ENCODE peak calls at places on chromosomes 7 and 10, in five cellular contexts. One of them, this sample, is unnamed.

GRCh38 chr7:100122067-100122466 is 2.6 kb downstream of the CNPY4 start:
- DNase-seq in NT2/D1: no peak
- DNase-seq in frontal cortex: no peak
- DNase-seq in LoVo: no peak
- DNase-seq in AML-193: no peak
- DNase-seq in this sample: no peak

GRCh38 chr7:8938036-8938435 is 504.6 kb downstream of the NXPH1 start:
- DNase-seq in NT2/D1: no peak
- DNase-seq in frontal cortex: no peak
- DNase-seq in LoVo: no peak
- DNase-seq in AML-193: no peak
- DNase-seq in this sample: no peak

GRCh38 chr7:25389489-25390106 is 161.3 kb upstream of the NPVF start:
- DNase-seq in NT2/D1: peak
- DNase-seq in frontal cortex: peak
- DNase-seq in LoVo: peak
- DNase-seq in AML-193: peak
- DNase-seq in this sample: no peak

GRCh38 chr7:117715784-117716445 is 157.3 kb downstream of the CTTNBP2 start:
- DNase-seq in NT2/D1: peak
- DNase-seq in frontal cortex: peak
- DNase-seq in LoVo: peak
- DNase-seq in AML-193: peak
- DNase-seq in this sample: peak

GRCh38 chr10:71973777-71974488 is 9.7 kb downstream of the CHST3 start:
- DNase-seq in NT2/D1: no peak
- DNase-seq in frontal cortex: no peak
- DNase-seq in LoVo: no peak
- DNase-seq in AML-193: no peak
- DNase-seq in this sample: no peak

GRCh38 chr7:31443457-31443856 is 70.4 kb upstream of the ITPRID1 start:
- DNase-seq in NT2/D1: peak
- DNase-seq in frontal cortex: peak
- DNase-seq in LoVo: peak
- DNase-seq in AML-193: peak
- DNase-seq in this sample: peak

GRCh38 chr10:88735661-88736060 is 24.2 kb upstream of the LIPN start:
- DNase-seq in NT2/D1: no peak
- DNase-seq in frontal cortex: no peak
- DNase-seq in LoVo: no peak
- DNase-seq in AML-193: no peak
- DNase-seq in this sample: no peak

GRCh38 chr10:59361659-59362183 is 628 bp downstream of the FAM13C start:
- DNase-seq in NT2/D1: no peak
- DNase-seq in frontal cortex: no peak
- DNase-seq in LoVo: no peak
- DNase-seq in AML-193: no peak
- DNase-seq in this sample: no peak

GRCh38 chr10:75417522-75417927 is 13.9 kb upstream of the LRMDA start:
- DNase-seq in NT2/D1: peak
- DNase-seq in frontal cortex: no peak
- DNase-seq in LoVo: no peak
- DNase-seq in AML-193: no peak
- DNase-seq in this sample: no peak

GRCh38 chr10:78742406-78742729 is 326.4 kb upstream of the ZMIZ1 start:
- DNase-seq in NT2/D1: no peak
- DNase-seq in frontal cortex: no peak
- DNase-seq in LoVo: no peak
- DNase-seq in AML-193: no peak
- DNase-seq in this sample: no peak

GRCh38 chr7:117741962-117742361 is 131.3 kb downstream of the CTTNBP2 start:
- DNase-seq in NT2/D1: no peak
- DNase-seq in frontal cortex: no peak
- DNase-seq in LoVo: no peak
- DNase-seq in AML-193: no peak
- DNase-seq in this sample: no peak

GRCh38 chr7:21077602-21078001 is 290.9 kb upstream of the SP8 start:
- DNase-seq in NT2/D1: no peak
- DNase-seq in frontal cortex: no peak
- DNase-seq in LoVo: no peak
- DNase-seq in AML-193: no peak
- DNase-seq in this sample: no peak

GRCh38 chr10:116237260-116237659 is 35.7 kb downstream of the GFRA1 start:
- DNase-seq in NT2/D1: no peak
- DNase-seq in frontal cortex: no peak
- DNase-seq in LoVo: no peak
- DNase-seq in AML-193: no peak
- DNase-seq in this sample: no peak

GRCh38 chr7:3909128-3909527 is 608.1 kb downstream of the SDK1 start:
- DNase-seq in NT2/D1: no peak
- DNase-seq in frontal cortex: no peak
- DNase-seq in LoVo: no peak
- DNase-seq in AML-193: no peak
- DNase-seq in this sample: no peak

GRCh38 chr7:129514683-129515082 is 12.4 kb downstream of the SMKR1 start:
- DNase-seq in NT2/D1: no peak
- DNase-seq in frontal cortex: no peak
- DNase-seq in LoVo: no peak
- DNase-seq in AML-193: no peak
- DNase-seq in this sample: no peak

GRCh38 chr10:75762436-75762802 is 331.0 kb downstream of the LRMDA start:
- DNase-seq in NT2/D1: no peak
- DNase-seq in frontal cortex: no peak
- DNase-seq in LoVo: peak
- DNase-seq in AML-193: no peak
- DNase-seq in this sample: no peak

GRCh38 chr7:14047709-14048399 is 58.4 kb upstream of the ETV1 start:
- DNase-seq in NT2/D1: no peak
- DNase-seq in frontal cortex: no peak
- DNase-seq in LoVo: no peak
- DNase-seq in AML-193: peak
- DNase-seq in this sample: no peak

GRCh38 chr7:65955718-65956117 is 26.3 kb downstream of the GUSB start:
- DNase-seq in NT2/D1: no peak
- DNase-seq in frontal cortex: no peak
- DNase-seq in LoVo: no peak
- DNase-seq in AML-193: no peak
- DNase-seq in this sample: no peak

GRCh38 chr7:69643708-69644445 is 45.6 kb downstream of the AUTS2 start:
- DNase-seq in NT2/D1: no peak
- DNase-seq in frontal cortex: no peak
- DNase-seq in LoVo: no peak
- DNase-seq in AML-193: no peak
- DNase-seq in this sample: no peak

GRCh38 chr7:1049801-1050200 is 5.5 kb downstream of the GPR146 start:
- DNase-seq in NT2/D1: no peak
- DNase-seq in frontal cortex: no peak
- DNase-seq in LoVo: no peak
- DNase-seq in AML-193: no peak
- DNase-seq in this sample: no peak